ENCODE peak calls at places on chromosomes 13 and 19, in eight cellular contexts. T is heart left ventricle; X is left ventricle myocardium inferior; O is hepatocyte; Q is Panc1; M is naive thymus-derived CD4-positive, alpha-beta T cell; I is gastrocnemius medialis; Z is astrocyte. J is an unnamed sample.

GRCh38 chr19:29576043-29576442 is 30.0 kb upstream of the POP4 start:
- DNase-seq in Q (no peak), T (no peak), I (no peak), O (no peak), Z (no peak), X (no peak), M (no peak), J (no peak)

GRCh38 chr13:112762690-112763080 is 72.8 kb downstream of the ATP11A start:
- DNase-seq in Z (no peak), O (no peak), X (no peak), M (no peak), T (no peak), I (no peak), Q (no peak), J (no peak)

GRCh38 chr13:97856001-97856675 is 97.3 kb upstream of the IPO5 start:
- DNase-seq in T (peak; percentile 27), I (peak; percentile 29), X (peak; percentile 34), O (peak; percentile 21), Z (peak; percentile 3), M (no peak), Q (no peak), J (no peak)

GRCh38 chr19:19026299-19026971 is 6.9 kb downstream of the SUGP2 start:
- DNase-seq in I (no peak), X (no peak), T (no peak), O (peak; percentile 38), Z (no peak), M (no peak), Q (no peak), J (no peak)

GRCh38 chr13:51856027-51856736 is 5.6 kb upstream of the CCDC70 start:
- DNase-seq in O (peak; percentile 23), T (no peak), Q (no peak), X (no peak), Z (no peak), M (no peak), I (no peak), J (no peak)

GRCh38 chr13:49184621-49185020 is 35.5 kb upstream of the MLNR start:
- DNase-seq in T (no peak), I (no peak), Z (no peak), Q (no peak), M (no peak), X (no peak), O (no peak), J (no peak)

GRCh38 chr13:100491164-100491847 is 97.3 kb downstream of the GGACT start:
- DNase-seq in X (peak; percentile 45), Q (no peak), I (peak; percentile 46), O (no peak), M (no peak), T (no peak), Z (peak; percentile 74), J (no peak)

GRCh38 chr13:40391788-40392187 is 274.7 kb downstream of the FOXO1 start:
- DNase-seq in T (no peak), I (no peak), O (no peak), Q (no peak), Z (no peak), X (no peak), M (no peak), J (no peak)

GRCh38 chr13:74593688-74594087 is 459.5 kb upstream of the KLF12 start:
- DNase-seq in Z (no peak), O (no peak), T (no peak), X (no peak), I (no peak), M (no peak), Q (no peak), J (no peak)

GRCh38 chr19:21430674-21431073 is 33.7 kb downstream of the ZNF493 start:
- DNase-seq in I (no peak), O (no peak), X (no peak), Q (no peak), T (no peak), Z (no peak), M (no peak), J (no peak)

GRCh38 chr13:78601124-78601885 is 2.0 kb downstream of the POU4F1 start:
- DNase-seq in X (no peak), I (no peak), Z (no peak), M (no peak), Q (no peak), O (peak; percentile 55), T (no peak), J (no peak)

GRCh38 chr13:34201050-34201913 is 383.3 kb downstream of the RFC3 start:
- DNase-seq in M (no peak), O (peak; percentile 30), X (no peak), I (no peak), T (peak; percentile 21), Z (peak; percentile 81), Q (no peak), J (no peak)
- H3K27ac ChIP-seq in M (no peak overlapping the region), O (peak overlapping the region; percentile 74), X (peak overlapping the region; percentile 80), I (no peak overlapping the region), T (peak overlapping the region; percentile 67), Z (no peak overlapping the region), Q (no peak overlapping the region), J (no peak overlapping the region)

GRCh38 chr13:99051768-99052455 is 74.0 kb upstream of the DOCK9 start:
- DNase-seq in M (peak; percentile 58), O (no peak), X (no peak), Z (no peak), I (no peak), T (no peak), Q (no peak), J (peak; percentile 60)

GRCh38 chr13:99056381-99057014 is 78.6 kb upstream of the DOCK9 start:
- DNase-seq in Q (no peak), I (no peak), O (no peak), M (no peak), Z (no peak), T (no peak), X (no peak), J (no peak)

GRCh38 chr13:99055286-99056073 is 77.6 kb upstream of the DOCK9 start:
- DNase-seq in X (no peak), T (no peak), I (no peak), M (no peak), Q (no peak), Z (no peak), O (no peak), J (peak; percentile 18)

GRCh38 chr13:99050983-99051488 is 73.2 kb upstream of the DOCK9 start:
- DNase-seq in M (no peak), I (no peak), T (no peak), X (no peak), O (no peak), Z (no peak), Q (no peak), J (no peak)

DNA sequence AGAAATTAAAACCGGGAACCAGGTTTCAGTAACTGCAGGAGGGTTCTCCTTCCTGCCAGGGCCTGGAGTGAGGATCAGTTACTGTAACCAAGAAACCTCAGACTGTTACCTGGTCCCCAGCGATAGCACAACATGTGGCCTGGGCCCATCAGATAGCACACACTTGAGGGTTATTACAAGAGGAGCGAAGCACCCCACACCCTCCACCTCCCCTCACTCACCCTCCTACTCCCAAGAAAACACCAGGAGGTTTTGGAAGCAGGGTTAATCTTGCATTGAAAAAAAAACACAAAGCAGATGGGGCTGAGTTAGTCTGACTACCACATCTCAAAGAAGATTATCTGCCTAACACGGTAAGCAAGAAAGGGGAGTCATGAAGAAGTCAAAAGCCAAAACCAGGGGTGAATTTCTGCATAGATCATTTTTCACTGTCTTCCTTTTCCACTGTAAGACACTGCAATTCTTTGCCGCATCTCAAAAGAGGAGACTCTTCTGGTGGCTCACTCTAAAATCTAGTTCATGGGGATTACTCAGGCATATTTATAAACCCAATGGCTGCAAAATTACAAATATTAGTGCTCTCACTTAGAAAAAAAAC is 75.9 kb upstream of the DOCK9 start:
- DNase-seq in T (no peak), O (no peak), Z (no peak), M (no peak), Q (no peak), X (no peak), I (no peak), J (no peak)
- H3K4me1 ChIP-seq in T (peaks cover 37% of the 10 kb centered on the region), O (peaks cover 5% of the 10 kb centered on the region), Z (no peaks in the 10 kb centered on the region), M (peaks cover 90% of the 10 kb centered on the region), Q (no peaks in the 10 kb centered on the region), X (peaks cover 58% of the 10 kb centered on the region), I (peaks cover 7% of the 10 kb centered on the region), J (peaks cover 97% of the 10 kb centered on the region)

GRCh38 chr19:6604906-6605305 is 14.0 kb upstream of the CD70 start:
- DNase-seq in T (no peak), M (no peak), I (no peak), Z (no peak), X (no peak), Q (no peak), O (no peak), J (no peak)
- H3K27me3 ChIP-seq in T (peaks cover 11% of the 10 kb centered on the region), M (no peaks in the 10 kb centered on the region), I (no peaks in the 10 kb centered on the region), Z (no peaks in the 10 kb centered on the region), X (peaks cover 33% of the 10 kb centered on the region), Q (no peaks in the 10 kb centered on the region), O (peaks cover 4% of the 10 kb centered on the region), J (no peaks in the 10 kb centered on the region)

GRCh38 chr13:109251958-109252357 is 534.4 kb downstream of the IRS2 start:
- DNase-seq in T (no peak), M (no peak), X (no peak), Z (no peak), O (no peak), Q (no peak), I (no peak), J (no peak)

GRCh38 chr13:109256866-109257760 is 529.3 kb downstream of the IRS2 start:
- DNase-seq in I (peak; percentile 64), M (no peak), O (peak; percentile 80), T (peak; percentile 25), Z (peak; percentile 99), Q (peak; percentile 87), X (no peak), J (no peak)

GRCh38 chr13:109254271-109254670 is 532.1 kb downstream of the IRS2 start:
- DNase-seq in O (no peak), I (no peak), T (no peak), Z (no peak), X (no peak), Q (no peak), M (no peak), J (no peak)

GRCh38 chr13:109253316-109253715 is 533.1 kb downstream of the IRS2 start:
- DNase-seq in Q (no peak), M (no peak), T (no peak), I (no peak), O (no peak), Z (no peak), X (no peak), J (no peak)

GRCh38 chr13:109255457-109255856 is 530.9 kb downstream of the IRS2 start:
- DNase-seq in M (no peak), Q (no peak), Z (no peak), T (no peak), O (no peak), I (no peak), X (no peak), J (no peak)
- H3K27ac ChIP-seq in M (no peak overlapping the region), Q (peak overlapping the region; percentile 92), Z (no peak overlapping the region), T (no peak overlapping the region), O (no peak overlapping the region), I (peak overlapping the region; percentile 83), X (peak overlapping the region; percentile 21), J (no peak overlapping the region)

GRCh38 chr19:4060621-4061177 is 6.0 kb downstream of the ZBTB7A start:
- DNase-seq in M (no peak), Z (no peak), T (no peak), X (no peak), O (peak; percentile 26), Q (no peak), I (no peak), J (no peak)
- H3K4me1 ChIP-seq in M (peaks cover 43% of the 10 kb centered on the region), Z (peaks cover 44% of the 10 kb centered on the region), T (peaks cover 68% of the 10 kb centered on the region), X (peaks cover 74% of the 10 kb centered on the region), O (peaks cover 59% of the 10 kb centered on the region), Q (peaks cover 37% of the 10 kb centered on the region), I (peaks cover 59% of the 10 kb centered on the region), J (peaks cover 73% of the 10 kb centered on the region)

GRCh38 chr19:54040003-54040402 is 23.7 kb downstream of the VSTM1 start:
- DNase-seq in I (no peak), O (no peak), X (no peak), T (no peak), Z (no peak), M (no peak), Q (no peak), J (no peak)
- H3K27me3 ChIP-seq in I (no peaks in the 10 kb centered on the region), O (no peaks in the 10 kb centered on the region), X (peaks cover 53% of the 10 kb centered on the region), T (peaks cover 14% of the 10 kb centered on the region), Z (no peaks in the 10 kb centered on the region), M (peaks cover 4% of the 10 kb centered on the region), Q (no peaks in the 10 kb centered on the region), J (no peaks in the 10 kb centered on the region)